ENCODE peak calls at places on chromosomes 12 and 14, in six cellular contexts. P is KG1, Y is DMS153, F is myocyte, J is HCT116, A is posterior cingulate gyrus. V is an unnamed sample.

GRCh38 chr14:90693413-90693812 is 122.8 kb downstream of the TTC7B start:
- DNase-seq in P (no peak), Y (peak; percentile 81), F (peak; percentile 98), J (no peak), A (no peak), V (no peak)

GRCh38 chr12:98515368-98516183 is at the start of gene TMPO:
- DNase-seq in P (peak; percentile 95), Y (peak; percentile 87), F (peak; percentile 93), J (peak; percentile 82), A (peak; percentile 80), V (peak; percentile 85)

GRCh38 chr14:99273025-99273723 is 1.2 kb upstream of the BCL11B start:
- DNase-seq in P (no peak), Y (peak; percentile 20), F (peak; percentile 4), J (no peak), A (no peak), V (no peak)

GRCh38 chr14:73696466-73697390 is 17.5 kb downstream of the PNMA1 start:
- DNase-seq in P (no peak), Y (no peak), F (peak; percentile 18), J (peak; percentile 13), A (no peak), V (peak; percentile 90)

GRCh38 chr14:54715811-54716210 is 148.9 kb downstream of the SAMD4A start:
- DNase-seq in P (no peak), Y (no peak), F (no peak), J (no peak), A (no peak), V (peak; percentile 24)

GRCh38 chr12:95802482-95803264 is 12.1 kb upstream of the NTN4 start:
- DNase-seq in P (no peak), Y (no peak), F (peak; percentile 22), J (peak; percentile 75), A (no peak), V (peak; percentile 81)

GRCh38 chr12:6226002-6226700 is 26.0 kb downstream of the CD9 start:
- DNase-seq in P (no peak), Y (no peak), F (no peak), J (no peak), A (no peak), V (peak; percentile 82)

GRCh38 chr12:67424784-67425183 is 155.6 kb downstream of the CAND1 start:
- DNase-seq in P (no peak), Y (no peak), F (no peak), J (no peak), A (no peak), V (no peak)

GRCh38 chr14:90544566-90544965 is 147.7 kb downstream of the CALM1 start:
- DNase-seq in P (no peak), Y (no peak), F (no peak), J (no peak), A (no peak), V (no peak)

GRCh38 chr12:109497675-109498074 is 20.2 kb downstream of the UBE3B start:
- DNase-seq in P (no peak), Y (no peak), F (no peak), J (no peak), A (no peak), V (peak; percentile 40)

GRCh38 chr12:64160718-64161060 is 61.4 kb downstream of the KICS2 start:
- DNase-seq in P (no peak), Y (no peak), F (no peak), J (no peak), A (no peak), V (peak; percentile 84)

GRCh38 chr12:62265511-62265910 is 5.3 kb downstream of the USP15 start:
- DNase-seq in P (no peak), Y (no peak), F (no peak), J (no peak), A (no peak), V (no peak)

GRCh38 chr12:10304161-10304574 is 3.5 kb upstream of the KLRD1 start:
- DNase-seq in P (no peak), Y (no peak), F (peak; percentile 11), J (no peak), A (no peak), V (peak; percentile 64)

GRCh38 chr12:51904951-51905471 is 2.3 kb upstream of the ACVRL1 start:
- DNase-seq in P (no peak), Y (no peak), F (peak; percentile 70), J (no peak), A (no peak), V (peak; percentile 87)

GRCh38 chr14:65219353-65219752 is 117.0 kb upstream of the MAX start:
- DNase-seq in P (no peak), Y (no peak), F (no peak), J (no peak), A (no peak), V (no peak)

GRCh38 chr14:85024931-85025330 is 505.0 kb upstream of the FLRT2 start:
- DNase-seq in P (no peak), Y (no peak), F (peak; percentile 27), J (no peak), A (no peak), V (peak; percentile 43)

GRCh38 chr14:68544150-68544892 is 248.5 kb downstream of the ZFP36L1 start:
- DNase-seq in P (no peak), Y (no peak), F (peak; percentile 96), J (no peak), A (no peak), V (peak; percentile 100)

GRCh38 chr12:98653866-98654493 is 8.9 kb downstream of the APAF1 start:
- DNase-seq in P (peak; percentile 14), Y (peak; percentile 6), F (peak; percentile 69), J (peak; percentile 42), A (no peak), V (peak; percentile 71)

GRCh38 chr12:107377596-107378385 is 284.4 kb upstream of the CRY1 start:
- DNase-seq in P (no peak), Y (no peak), F (peak; percentile 25), J (no peak), A (no peak), V (peak; percentile 20)

GRCh38 chr14:102954081-102954789 is 31.8 kb downstream of the AMN start:
- DNase-seq in P (no peak), Y (no peak), F (no peak), J (no peak), A (no peak), V (no peak)

GRCh38 chr14:75479770-75480600 is 42.3 kb upstream of the BATF start:
- DNase-seq in P (no peak), Y (no peak), F (no peak), J (no peak), A (no peak), V (no peak)

GRCh38 chr12:113333877-113334785 is 778 bp downstream of the SLC8B1 start:
- DNase-seq in P (no peak), Y (no peak), F (no peak), J (no peak), A (no peak), V (no peak)

GRCh38 chr14:60905930-60906329 is 74.9 kb downstream of the TRMT5 start:
- DNase-seq in P (no peak), Y (no peak), F (no peak), J (no peak), A (no peak), V (peak; percentile 19)

GRCh38 chr12:95385246-95385645 is 88.7 kb upstream of the METAP2 start:
- DNase-seq in P (no peak), Y (no peak), F (peak; percentile 98), J (no peak), A (no peak), V (peak; percentile 50)

GRCh38 chr14:63012171-63012570 is 33.1 kb downstream of the KCNH5 start:
- DNase-seq in P (no peak), Y (no peak), F (no peak), J (no peak), A (no peak), V (no peak)

GRCh38 chr12:50477241-50477832 is 27.4 kb upstream of the DIP2B start:
- DNase-seq in P (no peak), Y (no peak), F (no peak), J (no peak), A (no peak), V (no peak)

GRCh38 chr12:121467638-121468403 is 67.9 kb downstream of the RNF34 start:
- DNase-seq in P (no peak), Y (no peak), F (peak; percentile 22), J (no peak), A (no peak), V (no peak)

GRCh38 chr12:48758737-48759136 is 30.2 kb downstream of the ADCY6 start:
- DNase-seq in P (no peak), Y (no peak), F (no peak), J (no peak), A (no peak), V (no peak)

GRCh38 chr14:78425332-78425731 is 255.2 kb downstream of the NRXN3 start:
- DNase-seq in P (no peak), Y (no peak), F (no peak), J (no peak), A (no peak), V (peak; percentile 20)

GRCh38 chr12:62862259-62862881 is 72.6 kb downstream of the PPM1H start:
- DNase-seq in P (no peak), Y (no peak), F (no peak), J (no peak), A (no peak), V (peak; percentile 33)